ENCODE peak calls at places on chromosomes 5 and 9, in four cellular contexts. One of them, this sample, is unnamed.

GRCh38 chr9:34796924-34797323 is 87.0 kb upstream of the CCL21 start:
- DNase-seq in MM.1S: no peak
- DNase-seq in fibroblast of lung: no peak
- DNase-seq in HCT116: no peak
- DNase-seq in this sample: no peak

GRCh38 chr5:129148-129547 is 37.2 kb downstream of the PLEKHG4B start:
- DNase-seq in MM.1S: no peak
- DNase-seq in fibroblast of lung: no peak
- DNase-seq in HCT116: no peak
- DNase-seq in this sample: no peak

GRCh38 chr5:159497221-159497620 is 166.9 kb upstream of the IL12B start:
- DNase-seq in MM.1S: no peak
- DNase-seq in fibroblast of lung: no peak
- DNase-seq in HCT116: no peak
- DNase-seq in this sample: no peak

GRCh38 chr9:123550012-123550411 is 194.0 kb downstream of the CRB2 start:
- DNase-seq in MM.1S: no peak
- DNase-seq in fibroblast of lung: no peak
- DNase-seq in HCT116: no peak
- DNase-seq in this sample: no peak

GRCh38 chr5:123474238-123474637 is 37.7 kb upstream of the CSNK1G3 start:
- DNase-seq in MM.1S: no peak
- DNase-seq in fibroblast of lung: no peak
- DNase-seq in HCT116: no peak
- DNase-seq in this sample: no peak

GRCh38 chr9:87069690-87070089 is 122.4 kb upstream of the GAS1 start:
- DNase-seq in MM.1S: no peak
- DNase-seq in fibroblast of lung: no peak
- DNase-seq in HCT116: no peak
- DNase-seq in this sample: no peak

GRCh38 chr9:137431416-137431931 is 8.3 kb downstream of the NOXA1 start:
- DNase-seq in MM.1S: no peak
- DNase-seq in fibroblast of lung: no peak
- DNase-seq in HCT116: no peak
- DNase-seq in this sample: peak

GRCh38 chr5:141199359-141200235 is at the start of gene PCDHB11:
- DNase-seq in MM.1S: peak
- DNase-seq in fibroblast of lung: no peak
- DNase-seq in HCT116: no peak
- DNase-seq in this sample: no peak

GRCh38 chr9:87503970-87504369 is 6.3 kb downstream of the DAPK1 start:
- DNase-seq in MM.1S: no peak
- DNase-seq in fibroblast of lung: peak
- DNase-seq in HCT116: no peak
- DNase-seq in this sample: no peak

GRCh38 chr5:105530716-105531261 is 1968.2 kb upstream of the NUDT12 start:
- DNase-seq in MM.1S: no peak
- DNase-seq in fibroblast of lung: no peak
- DNase-seq in HCT116: no peak
- DNase-seq in this sample: no peak

GRCh38 chr5:124661317-124662141 is 84.9 kb downstream of the ZNF608 start:
- DNase-seq in MM.1S: no peak
- DNase-seq in fibroblast of lung: peak
- DNase-seq in HCT116: peak
- DNase-seq in this sample: peak

GRCh38 chr9:89223398-89223977 is 44.9 kb upstream of the SHC3 start:
- DNase-seq in MM.1S: no peak
- DNase-seq in fibroblast of lung: no peak
- DNase-seq in HCT116: no peak
- DNase-seq in this sample: no peak

GRCh38 chr5:4447657-4448056 is 692.5 kb upstream of the ADAMTS16 start:
- DNase-seq in MM.1S: no peak
- DNase-seq in fibroblast of lung: no peak
- DNase-seq in HCT116: no peak
- DNase-seq in this sample: no peak

GRCh38 chr9:110623462-110624025 is 44.0 kb upstream of the SVEP1 start:
- DNase-seq in MM.1S: peak
- DNase-seq in fibroblast of lung: peak
- DNase-seq in HCT116: peak
- DNase-seq in this sample: no peak

GRCh38 chr5:122846051-122846567 is 696 bp downstream of the SNX24 start:
- DNase-seq in MM.1S: no peak
- DNase-seq in fibroblast of lung: peak
- DNase-seq in HCT116: no peak
- DNase-seq in this sample: no peak

GRCh38 chr9:97854696-97855485 is 1.9 kb downstream of the FOXE1 start:
- DNase-seq in MM.1S: no peak
- DNase-seq in fibroblast of lung: no peak
- DNase-seq in HCT116: no peak
- DNase-seq in this sample: no peak

GRCh38 chr5:79109527-79110492 is 1.8 kb upstream of the BHMT start:
- DNase-seq in MM.1S: peak
- DNase-seq in fibroblast of lung: no peak
- DNase-seq in HCT116: peak
- DNase-seq in this sample: no peak

GRCh38 chr5:41600738-41601137 is 90.3 kb upstream of the PLCXD3 start:
- DNase-seq in MM.1S: no peak
- DNase-seq in fibroblast of lung: no peak
- DNase-seq in HCT116: no peak
- DNase-seq in this sample: no peak

GRCh38 chr5:124289122-124289521 is 457.3 kb downstream of the ZNF608 start:
- DNase-seq in MM.1S: no peak
- DNase-seq in fibroblast of lung: no peak
- DNase-seq in HCT116: no peak
- DNase-seq in this sample: peak

GRCh38 chr5:151663617-151664322 is 22.9 kb downstream of the SPARC start:
- DNase-seq in MM.1S: no peak
- DNase-seq in fibroblast of lung: peak
- DNase-seq in HCT116: no peak
- DNase-seq in this sample: no peak

GRCh38 chr5:180007582-180007981 is 64.0 kb downstream of the RNF130 start:
- DNase-seq in MM.1S: no peak
- DNase-seq in fibroblast of lung: no peak
- DNase-seq in HCT116: no peak
- DNase-seq in this sample: no peak

GRCh38 chr9:3398232-3398648 is 127.6 kb downstream of the RFX3 start:
- DNase-seq in MM.1S: no peak
- DNase-seq in fibroblast of lung: no peak
- DNase-seq in HCT116: no peak
- DNase-seq in this sample: no peak

GRCh38 chr5:95673076-95673475 is 9.7 kb downstream of the SPATA9 start:
- DNase-seq in MM.1S: no peak
- DNase-seq in fibroblast of lung: peak
- DNase-seq in HCT116: no peak
- DNase-seq in this sample: no peak

GRCh38 chr5:9617191-9617590 is 13.0 kb downstream of the TAS2R1 start:
- DNase-seq in MM.1S: no peak
- DNase-seq in fibroblast of lung: no peak
- DNase-seq in HCT116: no peak
- DNase-seq in this sample: no peak

GRCh38 chr9:114450833-114451706 is 54.2 kb downstream of the WHRN start:
- DNase-seq in MM.1S: peak
- DNase-seq in fibroblast of lung: no peak
- DNase-seq in HCT116: no peak
- DNase-seq in this sample: no peak

GRCh38 chr9:114446672-114447450 is 58.4 kb downstream of the WHRN start:
- DNase-seq in MM.1S: no peak
- DNase-seq in fibroblast of lung: no peak
- DNase-seq in HCT116: no peak
- DNase-seq in this sample: no peak

GRCh38 chr9:114450181-114450580 is 55.1 kb downstream of the WHRN start:
- DNase-seq in MM.1S: no peak
- DNase-seq in fibroblast of lung: no peak
- DNase-seq in HCT116: no peak
- DNase-seq in this sample: no peak

GRCh38 chr9:114448706-114449105 is 56.6 kb downstream of the WHRN start:
- DNase-seq in MM.1S: no peak
- DNase-seq in fibroblast of lung: peak
- DNase-seq in HCT116: no peak
- DNase-seq in this sample: no peak

GRCh38 chr9:114449236-114449635 is 56.0 kb downstream of the WHRN start:
- DNase-seq in MM.1S: peak
- DNase-seq in fibroblast of lung: no peak
- DNase-seq in HCT116: no peak
- DNase-seq in this sample: no peak
- H3K27ac ChIP-seq in MM.1S: peak
- H3K27ac ChIP-seq in fibroblast of lung: no peak
- H3K27ac ChIP-seq in HCT116: no peak
- H3K27ac ChIP-seq in this sample: no peak

GRCh38 chr5:66807743-66808142 is 211.6 kb downstream of the MAST4 start:
- DNase-seq in MM.1S: no peak
- DNase-seq in fibroblast of lung: peak
- DNase-seq in HCT116: peak
- DNase-seq in this sample: no peak
- TF ChIP-seq CTCF in MM.1S: no peak
- TF ChIP-seq CTCF in fibroblast of lung: peak
- TF ChIP-seq CTCF in HCT116: peak
- TF ChIP-seq CTCF in this sample: no peak

GRCh38 chr9:18925880-18926279 is 107.1 kb downstream of the SAXO1 start:
- DNase-seq in MM.1S: no peak
- DNase-seq in fibroblast of lung: no peak
- DNase-seq in HCT116: no peak
- DNase-seq in this sample: no peak
- H3K27ac ChIP-seq in MM.1S: no peak
- H3K27ac ChIP-seq in fibroblast of lung: no peak
- H3K27ac ChIP-seq in HCT116: no peak
- H3K27ac ChIP-seq in this sample: no peak

GRCh38 chr9:130239741-130240241 is 25.8 kb upstream of the HMCN2 start:
- DNase-seq in MM.1S: peak
- DNase-seq in fibroblast of lung: peak
- DNase-seq in HCT116: no peak
- DNase-seq in this sample: peak
- TF ChIP-seq CTCF in MM.1S: no peak
- TF ChIP-seq CTCF in fibroblast of lung: no peak
- TF ChIP-seq CTCF in HCT116: no peak
- TF ChIP-seq CTCF in this sample: no peak

DNA sequence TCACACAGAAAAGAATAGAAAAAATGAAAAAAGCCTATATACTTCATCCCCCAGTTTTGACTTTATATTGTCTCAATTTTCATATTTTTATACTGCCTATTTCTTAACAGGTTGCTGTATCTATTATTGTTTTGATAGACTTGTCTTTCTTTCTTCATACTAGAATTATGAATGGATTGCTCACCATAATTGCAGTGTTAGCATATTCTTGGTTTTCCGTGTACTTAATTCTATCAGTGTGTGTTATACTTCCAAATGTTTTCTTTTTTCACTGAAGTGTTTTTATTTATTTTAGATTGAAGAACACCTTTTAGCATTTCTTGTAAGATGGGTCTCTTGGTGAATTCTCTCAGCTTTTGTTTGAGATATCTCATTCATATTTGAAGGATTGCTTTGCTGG is 38.7 kb downstream of the MTRR start:
- DNase-seq in MM.1S: no peak
- DNase-seq in fibroblast of lung: no peak
- DNase-seq in HCT116: no peak
- DNase-seq in this sample: no peak
- H3K27ac ChIP-seq in MM.1S: no peak
- H3K27ac ChIP-seq in fibroblast of lung: no peak
- H3K27ac ChIP-seq in HCT116: no peak
- H3K27ac ChIP-seq in this sample: no peak

GRCh38 chr9:134784612-134785305 is 95.9 kb upstream of the FCN2 start:
- DNase-seq in MM.1S: no peak
- DNase-seq in fibroblast of lung: no peak
- DNase-seq in HCT116: no peak
- DNase-seq in this sample: no peak

GRCh38 chr9:134782921-134783698 is 97.5 kb upstream of the FCN2 start:
- DNase-seq in MM.1S: no peak
- DNase-seq in fibroblast of lung: no peak
- DNase-seq in HCT116: no peak
- DNase-seq in this sample: no peak

GRCh38 chr9:134783699-134784039 is 96.9 kb upstream of the FCN2 start:
- DNase-seq in MM.1S: no peak
- DNase-seq in fibroblast of lung: no peak
- DNase-seq in HCT116: no peak
- DNase-seq in this sample: no peak

GRCh38 chr9:134779640-134780039 is 101.0 kb upstream of the FCN2 start:
- DNase-seq in MM.1S: no peak
- DNase-seq in fibroblast of lung: no peak
- DNase-seq in HCT116: no peak
- DNase-seq in this sample: no peak

GRCh38 chr9:134781895-134782294 is 98.7 kb upstream of the FCN2 start:
- DNase-seq in MM.1S: peak
- DNase-seq in fibroblast of lung: no peak
- DNase-seq in HCT116: no peak
- DNase-seq in this sample: no peak
- TF ChIP-seq CTCF in MM.1S: peak
- TF ChIP-seq CTCF in fibroblast of lung: peak
- TF ChIP-seq CTCF in HCT116: peak
- TF ChIP-seq CTCF in this sample: no peak

DNA sequence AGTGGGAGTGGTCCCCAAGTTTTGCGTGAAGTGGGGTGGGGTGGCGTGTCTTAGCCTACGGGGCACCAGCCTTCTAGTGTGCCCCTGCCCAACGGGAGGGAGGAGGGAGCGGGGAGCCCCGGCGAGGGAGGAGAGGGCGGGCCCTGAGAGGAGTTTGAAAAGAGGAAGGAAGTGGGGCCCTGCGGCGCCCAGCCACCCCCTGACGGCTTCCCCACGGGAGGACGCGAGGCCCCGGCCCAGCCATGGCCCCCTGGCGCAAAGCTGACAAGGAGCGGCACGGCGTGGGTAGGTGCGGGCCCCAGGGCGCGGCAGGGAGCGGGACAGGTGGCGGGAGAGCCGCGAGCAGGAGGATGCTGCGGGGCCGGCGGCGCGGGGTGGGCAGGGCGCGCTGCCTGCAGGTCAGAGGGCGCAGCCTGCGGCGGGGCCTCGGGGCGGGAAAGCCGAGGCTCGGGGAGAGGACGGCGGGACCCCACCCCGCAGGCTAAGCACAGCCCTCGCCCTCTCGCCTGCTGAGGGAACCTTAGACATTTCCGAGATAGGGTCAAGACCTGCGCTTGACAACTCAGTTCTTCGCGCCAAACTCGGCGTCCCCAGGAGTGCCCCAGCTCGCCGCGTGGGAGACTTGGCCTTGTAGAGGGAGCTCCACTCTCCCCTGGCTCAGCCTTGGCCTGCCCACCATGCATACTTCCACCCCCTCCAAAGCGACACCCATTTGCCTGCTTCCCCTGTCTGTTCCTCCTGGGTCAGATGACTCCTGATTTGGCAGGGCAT is at the start of gene DOCK2:
- DNase-seq in MM.1S: peak
- DNase-seq in fibroblast of lung: no peak
- DNase-seq in HCT116: no peak
- DNase-seq in this sample: no peak
- H3K27ac ChIP-seq in MM.1S: peak
- H3K27ac ChIP-seq in fibroblast of lung: no peak
- H3K27ac ChIP-seq in HCT116: no peak
- H3K27ac ChIP-seq in this sample: peak